ENCODE peak calls at places on chromosomes 6 and 20, in five cellular contexts. One of them, this sample, is unnamed. For H3K4me1, the result is how much of the 10 kb centered on the place peaks cover.

GRCh38 chr6:106568518-106568917 is 60.8 kb downstream of the RTN4IP1 start:
- DNase-seq in CD4-positive, CD25-positive, alpha-beta regulatory T cell: no peak
- DNase-seq in gastrocnemius medialis: no peak
- DNase-seq in colonic mucosa: no peak
- DNase-seq in right lobe of liver: no peak
- DNase-seq in this sample: no peak

GRCh38 chr6:107105511-107106116 is 9.7 kb downstream of the BEND3 start:
- DNase-seq in CD4-positive, CD25-positive, alpha-beta regulatory T cell: no peak
- DNase-seq in colonic mucosa: no peak
- DNase-seq in right lobe of liver: no peak
- DNase-seq in gastrocnemius medialis: no peak
- DNase-seq in this sample: no peak

GRCh38 chr6:129575378-129576118 is 134.4 kb downstream of the ARHGAP18 start:
- DNase-seq in colonic mucosa: no peak
- DNase-seq in gastrocnemius medialis: no peak
- DNase-seq in right lobe of liver: no peak
- DNase-seq in CD4-positive, CD25-positive, alpha-beta regulatory T cell: no peak
- DNase-seq in this sample: peak

GRCh38 chr6:135310291-135310690 is 129.2 kb downstream of the MYB start:
- DNase-seq in colonic mucosa: no peak
- DNase-seq in gastrocnemius medialis: no peak
- DNase-seq in CD4-positive, CD25-positive, alpha-beta regulatory T cell: no peak
- DNase-seq in right lobe of liver: no peak
- DNase-seq in this sample: no peak

GRCh38 chr6:4459981-4460380 is 316.2 kb upstream of the CDYL start:
- DNase-seq in gastrocnemius medialis: no peak
- DNase-seq in colonic mucosa: no peak
- DNase-seq in CD4-positive, CD25-positive, alpha-beta regulatory T cell: no peak
- DNase-seq in right lobe of liver: no peak
- DNase-seq in this sample: no peak

GRCh38 chr20:57208198-57208597 is 58.2 kb downstream of the BMP7 start:
- DNase-seq in CD4-positive, CD25-positive, alpha-beta regulatory T cell: no peak
- DNase-seq in right lobe of liver: no peak
- DNase-seq in gastrocnemius medialis: no peak
- DNase-seq in colonic mucosa: no peak
- DNase-seq in this sample: no peak

GRCh38 chr6:13485923-13486557 is 1.4 kb downstream of the GFOD1 start:
- DNase-seq in CD4-positive, CD25-positive, alpha-beta regulatory T cell: no peak
- DNase-seq in gastrocnemius medialis: peak
- DNase-seq in colonic mucosa: peak
- DNase-seq in right lobe of liver: peak
- DNase-seq in this sample: no peak

GRCh38 chr6:83371428-83371827 is 59.4 kb downstream of the ME1 start:
- DNase-seq in colonic mucosa: no peak
- DNase-seq in CD4-positive, CD25-positive, alpha-beta regulatory T cell: no peak
- DNase-seq in right lobe of liver: no peak
- DNase-seq in gastrocnemius medialis: no peak
- DNase-seq in this sample: no peak

GRCh38 chr6:20589266-20589665 is 55.0 kb downstream of the CDKAL1 start:
- DNase-seq in right lobe of liver: no peak
- DNase-seq in colonic mucosa: no peak
- DNase-seq in CD4-positive, CD25-positive, alpha-beta regulatory T cell: no peak
- DNase-seq in gastrocnemius medialis: no peak
- DNase-seq in this sample: peak

GRCh38 chr6:137864812-137865508 is 2.1 kb upstream of the TNFAIP3 start:
- DNase-seq in CD4-positive, CD25-positive, alpha-beta regulatory T cell: no peak
- DNase-seq in gastrocnemius medialis: no peak
- DNase-seq in right lobe of liver: no peak
- DNase-seq in colonic mucosa: no peak
- DNase-seq in this sample: no peak

GRCh38 chr6:106082735-106083398 is 3.3 kb upstream of the PRDM1 start:
- DNase-seq in CD4-positive, CD25-positive, alpha-beta regulatory T cell: no peak
- DNase-seq in gastrocnemius medialis: no peak
- DNase-seq in right lobe of liver: no peak
- DNase-seq in colonic mucosa: no peak
- DNase-seq in this sample: no peak

GRCh38 chr20:56181593-56181992 is 66.9 kb upstream of the MC3R start:
- DNase-seq in right lobe of liver: no peak
- DNase-seq in CD4-positive, CD25-positive, alpha-beta regulatory T cell: no peak
- DNase-seq in gastrocnemius medialis: no peak
- DNase-seq in colonic mucosa: no peak
- DNase-seq in this sample: no peak

GRCh38 chr6:48151142-48151541 is 40.1 kb upstream of the PTCHD4 start:
- DNase-seq in right lobe of liver: no peak
- DNase-seq in gastrocnemius medialis: no peak
- DNase-seq in CD4-positive, CD25-positive, alpha-beta regulatory T cell: no peak
- DNase-seq in colonic mucosa: no peak
- DNase-seq in this sample: no peak

GRCh38 chr20:32456869-32457421 is 98.8 kb downstream of the ASXL1 start:
- DNase-seq in right lobe of liver: no peak
- DNase-seq in colonic mucosa: no peak
- DNase-seq in CD4-positive, CD25-positive, alpha-beta regulatory T cell: no peak
- DNase-seq in gastrocnemius medialis: no peak
- DNase-seq in this sample: no peak

GRCh38 chr6:1311400-1312192 is at the start of gene FOXQ1:
- DNase-seq in CD4-positive, CD25-positive, alpha-beta regulatory T cell: no peak
- DNase-seq in colonic mucosa: peak
- DNase-seq in gastrocnemius medialis: no peak
- DNase-seq in right lobe of liver: peak
- DNase-seq in this sample: no peak

GRCh38 chr6:2794171-2794730 is 29.1 kb downstream of the WRNIP1 start:
- DNase-seq in CD4-positive, CD25-positive, alpha-beta regulatory T cell: no peak
- DNase-seq in colonic mucosa: no peak
- DNase-seq in right lobe of liver: no peak
- DNase-seq in gastrocnemius medialis: peak
- DNase-seq in this sample: no peak

GRCh38 chr6:50543666-50544065 is 169.7 kb upstream of the TFAP2D start:
- DNase-seq in gastrocnemius medialis: no peak
- DNase-seq in CD4-positive, CD25-positive, alpha-beta regulatory T cell: no peak
- DNase-seq in right lobe of liver: no peak
- DNase-seq in colonic mucosa: no peak
- DNase-seq in this sample: no peak

GRCh38 chr6:143545976-143546547 is 34.5 kb upstream of the FUCA2 start:
- DNase-seq in colonic mucosa: no peak
- DNase-seq in right lobe of liver: no peak
- DNase-seq in gastrocnemius medialis: no peak
- DNase-seq in CD4-positive, CD25-positive, alpha-beta regulatory T cell: no peak
- DNase-seq in this sample: no peak

GRCh38 chr6:14638932-14639875 is 521.6 kb downstream of the CD83 start:
- DNase-seq in colonic mucosa: peak
- DNase-seq in right lobe of liver: no peak
- DNase-seq in gastrocnemius medialis: peak
- DNase-seq in CD4-positive, CD25-positive, alpha-beta regulatory T cell: no peak
- DNase-seq in this sample: no peak

GRCh38 chr20:17859616-17860232 is 108.9 kb downstream of the SNX5 start:
- DNase-seq in gastrocnemius medialis: peak
- DNase-seq in colonic mucosa: no peak
- DNase-seq in CD4-positive, CD25-positive, alpha-beta regulatory T cell: no peak
- DNase-seq in right lobe of liver: peak
- DNase-seq in this sample: no peak

GRCh38 chr20:17399303-17399985 is 131.7 kb downstream of the BFSP1 start:
- DNase-seq in gastrocnemius medialis: no peak
- DNase-seq in colonic mucosa: no peak
- DNase-seq in CD4-positive, CD25-positive, alpha-beta regulatory T cell: no peak
- DNase-seq in right lobe of liver: no peak
- DNase-seq in this sample: no peak

GRCh38 chr6:71602385-71602949 is 283.9 kb upstream of the RIMS1 start:
- DNase-seq in CD4-positive, CD25-positive, alpha-beta regulatory T cell: no peak
- DNase-seq in right lobe of liver: no peak
- DNase-seq in gastrocnemius medialis: no peak
- DNase-seq in colonic mucosa: no peak
- DNase-seq in this sample: no peak

DNA sequence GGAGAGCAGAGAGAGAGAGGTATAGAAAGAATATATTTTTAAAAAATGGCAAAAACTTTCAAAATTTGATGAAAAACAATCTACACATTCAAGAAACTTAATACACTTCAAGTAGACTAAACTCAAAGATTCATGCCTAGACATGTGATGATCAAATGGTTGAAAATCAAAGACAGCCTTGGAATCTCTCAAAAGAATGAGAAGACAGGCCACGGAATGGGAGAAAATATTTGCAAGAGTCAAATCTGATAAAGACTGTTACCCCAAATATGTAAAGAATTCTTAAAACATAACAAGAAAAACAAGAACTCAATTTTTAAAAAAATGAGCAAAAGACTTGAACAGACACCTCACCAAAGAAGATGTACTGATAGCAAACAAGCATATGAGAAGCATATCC is 49.7 kb downstream of the THEMIS start:
- DNase-seq in gastrocnemius medialis: no peak
- DNase-seq in colonic mucosa: no peak
- DNase-seq in CD4-positive, CD25-positive, alpha-beta regulatory T cell: no peak
- DNase-seq in right lobe of liver: no peak
- DNase-seq in this sample: no peak
- H3K27ac ChIP-seq in gastrocnemius medialis: no peak
- H3K27ac ChIP-seq in colonic mucosa: no peak
- H3K27ac ChIP-seq in CD4-positive, CD25-positive, alpha-beta regulatory T cell: no peak
- H3K27ac ChIP-seq in right lobe of liver: no peak
- H3K27ac ChIP-seq in this sample: no peak

GRCh38 chr6:6725834-6726194 is 137.3 kb downstream of the LY86 start:
- DNase-seq in colonic mucosa: no peak
- DNase-seq in CD4-positive, CD25-positive, alpha-beta regulatory T cell: no peak
- DNase-seq in gastrocnemius medialis: no peak
- DNase-seq in right lobe of liver: no peak
- DNase-seq in this sample: no peak

GRCh38 chr6:6723316-6723715 is 134.8 kb downstream of the LY86 start:
- DNase-seq in colonic mucosa: no peak
- DNase-seq in right lobe of liver: no peak
- DNase-seq in gastrocnemius medialis: no peak
- DNase-seq in CD4-positive, CD25-positive, alpha-beta regulatory T cell: no peak
- DNase-seq in this sample: no peak

GRCh38 chr6:6723792-6724318 is 135.3 kb downstream of the LY86 start:
- DNase-seq in colonic mucosa: peak
- DNase-seq in gastrocnemius medialis: no peak
- DNase-seq in CD4-positive, CD25-positive, alpha-beta regulatory T cell: no peak
- DNase-seq in right lobe of liver: no peak
- DNase-seq in this sample: no peak

GRCh38 chr6:6725120-6725833 is 136.8 kb downstream of the LY86 start:
- DNase-seq in CD4-positive, CD25-positive, alpha-beta regulatory T cell: no peak
- DNase-seq in right lobe of liver: peak
- DNase-seq in gastrocnemius medialis: peak
- DNase-seq in colonic mucosa: no peak
- DNase-seq in this sample: no peak

GRCh38 chr6:6724319-6725119 is 136.0 kb downstream of the LY86 start:
- DNase-seq in CD4-positive, CD25-positive, alpha-beta regulatory T cell: peak
- DNase-seq in right lobe of liver: peak
- DNase-seq in colonic mucosa: peak
- DNase-seq in gastrocnemius medialis: peak
- DNase-seq in this sample: peak
- H3K4me3 ChIP-seq in CD4-positive, CD25-positive, alpha-beta regulatory T cell: no peak
- H3K4me3 ChIP-seq in right lobe of liver: peak
- H3K4me3 ChIP-seq in colonic mucosa: peak
- H3K4me3 ChIP-seq in gastrocnemius medialis: peak
- H3K4me3 ChIP-seq in this sample: peak

GRCh38 chr20:10414982-10415650 is 18.9 kb downstream of the MKKS start:
- DNase-seq in colonic mucosa: no peak
- DNase-seq in CD4-positive, CD25-positive, alpha-beta regulatory T cell: no peak
- DNase-seq in right lobe of liver: no peak
- DNase-seq in gastrocnemius medialis: no peak
- DNase-seq in this sample: no peak
- H3K4me1 ChIP-seq in colonic mucosa: under half
- H3K4me1 ChIP-seq in CD4-positive, CD25-positive, alpha-beta regulatory T cell: under half
- H3K4me1 ChIP-seq in right lobe of liver: under half
- H3K4me1 ChIP-seq in gastrocnemius medialis: under half
- H3K4me1 ChIP-seq in this sample: under half

DNA sequence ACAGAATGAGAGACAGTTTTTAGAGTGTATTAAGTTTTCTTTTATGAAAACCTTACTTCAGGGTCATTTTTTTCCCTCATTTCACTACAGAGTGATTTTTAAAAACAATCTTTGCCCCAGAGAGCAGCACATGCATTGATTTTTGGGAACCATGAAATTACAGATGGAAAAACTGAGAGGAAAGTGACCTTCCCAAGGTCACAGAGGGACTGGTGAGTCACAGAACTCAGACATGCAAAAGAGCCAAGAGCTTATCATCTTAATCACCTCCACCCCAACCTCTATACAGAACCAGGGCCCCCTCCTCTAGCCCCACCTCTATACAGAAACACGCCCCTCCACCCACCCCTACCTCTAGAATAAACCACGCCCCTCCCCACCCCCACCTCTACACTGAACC is 10.7 kb downstream of the PXMP4 start:
- DNase-seq in colonic mucosa: no peak
- DNase-seq in gastrocnemius medialis: no peak
- DNase-seq in right lobe of liver: no peak
- DNase-seq in CD4-positive, CD25-positive, alpha-beta regulatory T cell: no peak
- DNase-seq in this sample: no peak
- H3K27ac ChIP-seq in colonic mucosa: no peak
- H3K27ac ChIP-seq in gastrocnemius medialis: no peak
- H3K27ac ChIP-seq in right lobe of liver: no peak
- H3K27ac ChIP-seq in CD4-positive, CD25-positive, alpha-beta regulatory T cell: no peak
- H3K27ac ChIP-seq in this sample: no peak

DNA sequence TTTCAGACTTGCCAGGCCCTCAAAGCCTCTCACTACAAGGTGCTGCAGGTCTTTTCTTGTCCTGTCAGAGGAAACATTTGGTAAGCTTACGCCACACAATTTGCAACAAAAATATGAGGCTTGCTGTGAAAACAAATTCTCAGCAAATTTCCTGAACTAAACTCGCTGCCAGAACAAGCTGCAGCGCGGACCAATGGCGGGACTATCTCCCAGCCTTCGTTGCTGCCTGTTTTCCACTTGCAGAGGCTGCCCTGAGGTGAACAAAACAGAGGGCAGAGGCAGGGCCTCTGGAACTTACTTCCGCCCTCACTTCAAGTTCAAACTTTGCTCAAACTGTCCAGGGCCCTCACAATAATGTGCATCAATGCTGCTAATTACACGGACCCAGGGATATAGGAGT is 12.4 kb downstream of the UQCC2 start:
- DNase-seq in right lobe of liver: no peak
- DNase-seq in gastrocnemius medialis: no peak
- DNase-seq in colonic mucosa: no peak
- DNase-seq in CD4-positive, CD25-positive, alpha-beta regulatory T cell: no peak
- DNase-seq in this sample: no peak
- H3K4me3 ChIP-seq in right lobe of liver: no peak
- H3K4me3 ChIP-seq in gastrocnemius medialis: no peak
- H3K4me3 ChIP-seq in colonic mucosa: no peak
- H3K4me3 ChIP-seq in CD4-positive, CD25-positive, alpha-beta regulatory T cell: no peak
- H3K4me3 ChIP-seq in this sample: no peak

DNA sequence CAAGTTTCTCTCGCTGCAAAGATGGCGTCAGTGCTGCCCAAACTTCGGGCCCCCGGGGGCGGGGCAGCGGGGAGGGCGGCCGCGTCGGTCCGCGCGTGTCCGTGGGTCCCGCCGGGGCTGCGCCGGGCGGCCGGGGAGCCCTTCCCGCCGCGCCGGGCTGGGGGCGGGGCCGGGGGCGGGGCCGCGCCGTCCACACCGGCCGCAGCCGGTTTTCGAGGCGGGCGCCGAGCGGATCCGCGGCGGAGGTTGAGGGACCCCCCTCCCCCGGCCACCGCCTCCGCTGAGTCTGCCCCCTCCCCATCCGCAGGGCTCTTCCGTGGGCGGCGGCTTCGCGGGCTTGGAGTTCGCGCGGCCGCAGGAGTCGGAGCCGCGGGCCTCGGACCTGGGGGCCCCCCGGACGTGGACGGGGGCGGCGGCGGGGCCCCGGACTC is 509 bp downstream of the SLC2A4RG start:
- DNase-seq in colonic mucosa: peak
- DNase-seq in gastrocnemius medialis: peak
- DNase-seq in right lobe of liver: peak
- DNase-seq in CD4-positive, CD25-positive, alpha-beta regulatory T cell: peak
- DNase-seq in this sample: peak
- H3K4me1 ChIP-seq in colonic mucosa: under half
- H3K4me1 ChIP-seq in gastrocnemius medialis: under half
- H3K4me1 ChIP-seq in right lobe of liver: under half
- H3K4me1 ChIP-seq in CD4-positive, CD25-positive, alpha-beta regulatory T cell: under half
- H3K4me1 ChIP-seq in this sample: under half